ENCODE peak calls at places on chromosomes 11 and 22, in ten cellular contexts. V is uterus, R is A549, Y is IMR-90, D is GM12878, X is right lobe of liver, W is adrenal gland, T is breast epithelium, Q is heart left ventricle, O is ovary. B is an unnamed sample. For H3K4me1, the result is how much of the 10 kb centered on the place peaks cover.

GRCh38 chr11:119195680-119196079 is 10.4 kb downstream of the NHERF4 start:
- DNase-seq in V (no peak), Y (peak), R (peak), W (peak), X (no peak), O (peak), T (no peak), Q (no peak), D (no peak), B (peak)

GRCh38 chr11:70078095-70078795 is at the start of gene ANO1:
- DNase-seq in Y (peak), R (no peak), D (no peak), Q (no peak), T (no peak), W (no peak), V (no peak), X (peak), O (no peak), B (no peak)

GRCh38 chr11:6845383-6845782 is at the start of gene OR10A5:
- DNase-seq in Q (no peak), W (no peak), V (no peak), X (no peak), T (no peak), D (no peak), O (no peak), R (no peak), Y (no peak), B (no peak)

GRCh38 chr11:26649884-26650283 is 72.0 kb downstream of the SLC5A12 start:
- DNase-seq in X (peak), O (no peak), Y (peak), Q (no peak), R (peak), D (peak), T (peak), W (peak), V (peak), B (no peak)

GRCh38 chr22:25849514-25849913 is 107.5 kb downstream of the MYO18B start:
- DNase-seq in Q (peak), W (no peak), V (no peak), D (no peak), Y (no peak), R (no peak), T (no peak), X (no peak), O (no peak), B (no peak)

GRCh38 chr11:86740628-86741488 is 59.5 kb upstream of the PRSS23 start:
- DNase-seq in X (peak), T (peak), R (peak), Y (peak), W (peak), O (peak), D (no peak), V (peak), Q (peak), B (peak)

GRCh38 chr11:15627560-15627959 is 512.8 kb downstream of the INSC start:
- DNase-seq in Q (no peak), T (no peak), Y (peak), W (no peak), X (no peak), V (no peak), R (no peak), D (no peak), O (no peak), B (no peak)

GRCh38 chr11:96073536-96073935 is 149.6 kb upstream of the MTMR2 start:
- DNase-seq in R (no peak), W (no peak), D (no peak), Q (no peak), X (no peak), O (no peak), T (no peak), Y (no peak), V (no peak), B (no peak)

GRCh38 chr22:42376721-42377177 is 55.5 kb downstream of the NFAM1 start:
- DNase-seq in W (peak), R (no peak), D (no peak), V (peak), Y (peak), T (peak), O (peak), X (peak), Q (peak), B (peak)

GRCh38 chr11:38460901-38461300 is 1862.9 kb upstream of the RAG2 start:
- DNase-seq in D (no peak), Y (peak), X (no peak), W (peak), O (peak), V (no peak), T (peak), R (no peak), Q (peak), B (no peak)

GRCh38 chr22:38653741-38654140 is 2.5 kb downstream of the FAM227A start:
- DNase-seq in D (no peak), T (no peak), Y (no peak), X (no peak), V (no peak), O (no peak), R (no peak), Q (no peak), W (no peak), B (no peak)

GRCh38 chr11:29263971-29264682 is 752.7 kb downstream of the KCNA4 start:
- DNase-seq in R (no peak), Q (no peak), T (no peak), W (no peak), X (no peak), D (no peak), Y (peak), V (no peak), O (no peak), B (no peak)

GRCh38 chr11:66020618-66021357 is 5.5 kb downstream of the CATSPER1 start:
- DNase-seq in V (no peak), T (no peak), R (peak), Y (peak), X (peak), D (no peak), O (no peak), W (peak), Q (no peak), B (no peak)

GRCh38 chr11:3913921-3914320 is 58.5 kb downstream of the STIM1 start:
- DNase-seq in O (no peak), X (no peak), D (no peak), Q (no peak), T (no peak), W (no peak), R (no peak), V (no peak), Y (no peak), B (no peak)

GRCh38 chr11:67024410-67024809 is 1.5 kb downstream of the SYT12 start:
- DNase-seq in W (no peak), Y (no peak), D (no peak), X (no peak), T (no peak), R (no peak), V (no peak), Q (no peak), O (no peak), B (peak)

GRCh38 chr11:100776212-100776896 is 89.3 kb downstream of the ARHGAP42 start:
- DNase-seq in D (no peak), W (no peak), Y (peak), O (no peak), V (no peak), T (no peak), Q (no peak), R (peak), X (no peak), B (no peak)

GRCh38 chr11:125426818-125427528 is 69.1 kb downstream of the FEZ1 start:
- DNase-seq in X (no peak), W (no peak), Q (no peak), T (no peak), Y (no peak), D (no peak), O (no peak), V (no peak), R (no peak), B (no peak)
- TF ChIP-seq POLR2A in X (no peak), W (no peak), Q (no peak), T (no peak), Y (no peak), D (no peak), O (no peak), V (no peak), R (no peak), B (no peak)

GRCh38 chr11:133386852-133387251 is 145.4 kb downstream of the OPCML start:
- DNase-seq in Y (no peak), R (no peak), O (no peak), D (no peak), T (no peak), V (no peak), X (no peak), Q (no peak), W (no peak), B (no peak)
- H3K4me1 ChIP-seq in Y (under half), R (under half), O (under half), D (under half), T (under half), V (under half), X (under half), Q (under half), W (under half), B (under half)

GRCh38 chr11:56670984-56671383 is 7.5 kb downstream of the OR5AR1 start:
- DNase-seq in Y (no peak), R (no peak), W (no peak), T (no peak), D (no peak), O (no peak), V (no peak), Q (no peak), X (no peak), B (no peak)
- TF ChIP-seq POLR2A in Y (no peak), R (no peak), W (no peak), T (no peak), D (no peak), O (no peak), V (no peak), Q (no peak), X (no peak), B (no peak)

GRCh38 chr11:128579790-128580504 is 7.4 kb downstream of the ETS1 start:
- DNase-seq in O (no peak), T (no peak), D (no peak), W (no peak), Y (peak), Q (no peak), R (peak), V (no peak), X (no peak), B (no peak)
- H3K4me1 ChIP-seq in O (under half), T (under half), D (under half), W (under half), Y (under half), Q (under half), R (under half), V (under half), X (under half), B (under half)

GRCh38 chr22:46051646-46052045 is 74.7 kb upstream of the WNT7B start:
- DNase-seq in R (no peak), X (peak), T (no peak), V (peak), O (peak), Q (no peak), W (peak), D (no peak), Y (no peak), B (no peak)
- TF ChIP-seq POLR2A in R (no peak), X (no peak), T (no peak), V (no peak), O (no peak), Q (no peak), W (no peak), D (no peak), Y (no peak), B (no peak)

GRCh38 chr11:92413757-92414513 is 189.3 kb downstream of the FAT3 start:
- DNase-seq in W (no peak), Y (no peak), T (no peak), R (no peak), X (no peak), V (no peak), Q (no peak), D (peak), O (no peak), B (no peak)

GRCh38 chr11:92415246-92415645 is 190.6 kb downstream of the FAT3 start:
- DNase-seq in Q (no peak), T (peak), X (no peak), R (no peak), Y (no peak), W (no peak), D (no peak), O (no peak), V (no peak), B (no peak)

GRCh38 chr11:92409347-92409746 is 184.7 kb downstream of the FAT3 start:
- DNase-seq in X (no peak), Q (no peak), D (no peak), W (no peak), V (no peak), T (no peak), Y (no peak), O (no peak), R (no peak), B (no peak)

GRCh38 chr11:92409956-92410355 is 185.3 kb downstream of the FAT3 start:
- DNase-seq in V (no peak), X (no peak), Q (no peak), O (no peak), W (no peak), T (no peak), Y (no peak), R (no peak), D (no peak), B (no peak)

GRCh38 chr11:92411431-92411830 is 186.8 kb downstream of the FAT3 start:
- DNase-seq in Y (no peak), R (no peak), Q (no peak), V (no peak), X (no peak), O (no peak), T (no peak), D (no peak), W (no peak), B (no peak)
- H3K4me1 ChIP-seq in Y (under half), R (under half), Q (under half), V (under half), X (under half), O (under half), T (under half), D (under half), W (under half), B (under half)